ENCODE peak calls at places on chromosomes 6 and 20, in seven cellular contexts. H is stimulated activated CD4-positive, alpha-beta T cell treated with anti-CD3 and anti-CD28 coated beads, Interleukin-15, amount 100 ng/mL, for 1 hour; Z is HFFc6; P is amygdala; O is activated T-helper 1 cell treated with Interleukin-2 at 50 U/mL for 16 hours; T is GM13976; K is iris pigment epithelial cell. M is an unnamed sample.

GRCh38 chr6:118996289-118996820 is 61.4 kb upstream of the MCM9 start:
- DNase-seq in H (no peak), Z (no peak), P (no peak), O (no peak), T (no peak), K (no peak), M (no peak)

GRCh38 chr6:14092301-14092700 is 25.3 kb upstream of the CD83 start:
- DNase-seq in H (no peak), Z (no peak), P (no peak), O (no peak), T (no peak), K (no peak), M (no peak)

GRCh38 chr20:40265872-40266533 is 423.0 kb downstream of the MAFB start:
- DNase-seq in H (no peak), Z (no peak), P (no peak), O (no peak), T (no peak), K (peak), M (no peak)

GRCh38 chr20:36408219-36408618 is 102.1 kb downstream of the DLGAP4 start:
- DNase-seq in H (no peak), Z (no peak), P (no peak), O (no peak), T (no peak), K (peak), M (no peak)

GRCh38 chr6:166779381-166779780 is 152.3 kb upstream of the RPS6KA2 start:
- DNase-seq in H (no peak), Z (no peak), P (no peak), O (no peak), T (no peak), K (no peak), M (no peak)

GRCh38 chr6:4008324-4009047 is 70.5 kb downstream of the FAM217A start:
- DNase-seq in H (no peak), Z (peak), P (no peak), O (no peak), T (peak), K (peak), M (no peak)

GRCh38 chr6:83976871-83977270 is 56.7 kb upstream of the MRAP2 start:
- DNase-seq in H (no peak), Z (no peak), P (no peak), O (no peak), T (no peak), K (no peak), M (no peak)

GRCh38 chr20:49865559-49865958 is 49.8 kb downstream of the SPATA2 start:
- DNase-seq in H (no peak), Z (no peak), P (no peak), O (no peak), T (no peak), K (peak), M (no peak)

GRCh38 chr20:57964011-57964862 is 254.4 kb upstream of the PMEPA1 start:
- DNase-seq in H (no peak), Z (no peak), P (peak), O (no peak), T (no peak), K (no peak), M (no peak)

GRCh38 chr6:41877051-41877680 is 18.0 kb downstream of the USP49 start:
- DNase-seq in H (no peak), Z (no peak), P (no peak), O (no peak), T (no peak), K (no peak), M (no peak)

GRCh38 chr20:23680151-23680550 is 8.7 kb downstream of the CST4 start:
- DNase-seq in H (no peak), Z (no peak), P (no peak), O (no peak), T (no peak), K (no peak), M (no peak)

GRCh38 chr20:50191566-50192363 is 1.1 kb downstream of the CEBPB start:
- DNase-seq in H (peak), Z (peak), P (peak), O (peak), T (peak), K (peak), M (no peak)

GRCh38 chr6:125793863-125794262 is 3.1 kb downstream of the NCOA7 start:
- DNase-seq in H (no peak), Z (no peak), P (no peak), O (no peak), T (no peak), K (peak), M (no peak)

GRCh38 chr6:26464416-26465131 is 6.8 kb downstream of the BTN2A1 start:
- DNase-seq in H (no peak), Z (no peak), P (no peak), O (no peak), T (no peak), K (no peak), M (no peak)

GRCh38 chr20:37511605-37512275 is 9.3 kb upstream of the NNAT start:
- DNase-seq in H (no peak), Z (peak), P (no peak), O (no peak), T (no peak), K (peak), M (no peak)

GRCh38 chr6:168086616-168087015 is 7.6 kb upstream of the FRMD1 start:
- DNase-seq in H (no peak), Z (no peak), P (no peak), O (no peak), T (no peak), K (no peak), M (no peak)

GRCh38 chr6:33840064-33840926 is 36.5 kb upstream of the MLN start:
- DNase-seq in H (no peak), Z (peak), P (no peak), O (peak), T (peak), K (peak), M (no peak)

GRCh38 chr20:40134176-40134575 is 554.9 kb downstream of the MAFB start:
- DNase-seq in H (no peak), Z (no peak), P (no peak), O (no peak), T (no peak), K (no peak), M (no peak)

GRCh38 chr20:8150591-8150990 is 18.5 kb downstream of the PLCB1 start:
- DNase-seq in H (no peak), Z (no peak), P (no peak), O (no peak), T (no peak), K (no peak), M (no peak)

GRCh38 chr6:125041740-125042459 is 79.7 kb downstream of the RNF217 start:
- DNase-seq in H (no peak), Z (peak), P (no peak), O (no peak), T (no peak), K (peak), M (no peak)

GRCh38 chr6:110518281-110518623 is 41.8 kb upstream of the SLC22A16 start:
- DNase-seq in H (no peak), Z (peak), P (no peak), O (no peak), T (no peak), K (peak), M (no peak)

GRCh38 chr6:98833101-98834059 is 994 bp upstream of the POU3F2 start:
- DNase-seq in H (no peak), Z (peak), P (peak), O (no peak), T (peak), K (peak), M (no peak)

GRCh38 chr6:28982476-28983266 is 22.4 kb downstream of the ZNF311 start:
- DNase-seq in H (no peak), Z (peak), P (no peak), O (no peak), T (no peak), K (peak), M (no peak)